ENCODE peak calls at places on chromosome 2, in six cellular contexts. G is SJSA1, Q is astrocyte, N is PC-9, J is foreskin fibroblast, C is NB4. T is an unnamed sample.

GRCh38 chr2:118477111-118477517 is 370.3 kb downstream of the EN1 start:
- DNase-seq in C (no peak), J (no peak), G (no peak), Q (no peak), N (no peak), T (peak)

GRCh38 chr2:103401621-103402020 is 639.8 kb downstream of the TMEM182 start:
- DNase-seq in J (no peak), G (no peak), N (no peak), C (no peak), Q (peak), T (peak)

GRCh38 chr2:95159690-95160449 is at the start of gene ZNF514:
- DNase-seq in G (peak), Q (peak), J (peak), N (no peak), C (peak), T (peak)

GRCh38 chr2:64649013-64649484 is 4.7 kb downstream of the SERTAD2 start:
- DNase-seq in G (no peak), Q (no peak), J (no peak), N (no peak), C (no peak), T (no peak)

GRCh38 chr2:207448006-207448405 is 81.8 kb upstream of the CREB1 start:
- DNase-seq in Q (peak), C (no peak), N (no peak), J (no peak), G (no peak), T (peak)

GRCh38 chr2:168686485-168687191 is 115.8 kb upstream of the NOSTRIN start:
- DNase-seq in Q (peak), G (no peak), J (peak), N (no peak), C (no peak), T (peak)

GRCh38 chr2:44912660-44913059 is 28.8 kb upstream of the SIX3 start:
- DNase-seq in C (peak), N (peak), G (no peak), J (peak), Q (peak), T (peak)

GRCh38 chr2:178157574-178157973 is 36.7 kb upstream of the OSBPL6 start:
- DNase-seq in G (no peak), J (no peak), C (no peak), N (no peak), Q (no peak), T (no peak)

GRCh38 chr2:239736358-239737143 is 288.6 kb downstream of the NDUFA10 start:
- DNase-seq in N (no peak), C (peak), G (no peak), J (no peak), Q (no peak), T (no peak)

GRCh38 chr2:166784296-166784946 is 103.9 kb upstream of the XIRP2 start:
- DNase-seq in Q (no peak), C (no peak), G (no peak), J (no peak), N (no peak), T (no peak)

GRCh38 chr2:99975386-99975785 is 167.0 kb downstream of the AFF3 start:
- DNase-seq in Q (peak), G (no peak), J (peak), C (no peak), N (no peak), T (peak)

GRCh38 chr2:233250985-233251305 is 528 bp upstream of the ATG16L1 start:
- DNase-seq in G (no peak), J (no peak), Q (no peak), N (no peak), C (no peak), T (no peak)

GRCh38 chr2:17107131-17107530 is 411.1 kb downstream of the RAD51AP2 start:
- DNase-seq in G (no peak), C (no peak), Q (peak), N (no peak), J (peak), T (peak)

GRCh38 chr2:36287363-36288275 is 68.0 kb upstream of the CRIM1 start:
- DNase-seq in C (no peak), Q (peak), N (peak), J (peak), G (no peak), T (peak)

GRCh38 chr2:216121255-216121654 is 12.1 kb downstream of the XRCC5 start:
- DNase-seq in N (no peak), J (no peak), C (no peak), G (no peak), Q (no peak), T (no peak)

GRCh38 chr2:134258684-134259408 is 5.0 kb downstream of the MGAT5 start:
- DNase-seq in N (no peak), J (no peak), G (no peak), C (no peak), Q (no peak), T (no peak)

GRCh38 chr2:9234680-9235387 is 28.2 kb downstream of the ASAP2 start:
- DNase-seq in G (peak), N (peak), Q (peak), J (peak), C (peak), T (peak)

GRCh38 chr2:39469807-39470206 is 32.7 kb upstream of the MAP4K3 start:
- DNase-seq in G (no peak), C (peak), J (peak), Q (peak), N (peak), T (peak)

GRCh38 chr2:222813177-222813843 is 47.5 kb upstream of the ACSL3 start:
- DNase-seq in Q (no peak), C (no peak), N (peak), G (no peak), J (peak), T (no peak)

GRCh38 chr2:60602828-60603532 is 49.5 kb upstream of the BCL11A start:
- DNase-seq in C (no peak), N (no peak), Q (no peak), G (no peak), J (no peak), T (peak)

GRCh38 chr2:109129356-109129920 is 433 bp downstream of the SH3RF3 start:
- DNase-seq in J (peak), Q (peak), C (peak), G (peak), N (no peak), T (peak)
- H3K4me3 ChIP-seq in J (peak), Q (peak), C (peak), G (peak), N (peak), T (peak)

GRCh38 chr2:191846787-191847620 is at the start of gene CAVIN2:
- DNase-seq in Q (peak), N (no peak), J (peak), C (no peak), G (peak), T (peak)

GRCh38 chr2:191844706-191845105 is 2.2 kb downstream of the CAVIN2 start:
- DNase-seq in J (peak), C (no peak), Q (no peak), N (no peak), G (no peak), T (peak)

GRCh38 chr2:191847764-191848163 is 876 bp upstream of the CAVIN2 start:
- DNase-seq in Q (no peak), C (no peak), J (no peak), N (no peak), G (no peak), T (no peak)

GRCh38 chr2:191845248-191845715 is 1.6 kb downstream of the CAVIN2 start:
- DNase-seq in Q (no peak), J (peak), C (no peak), N (no peak), G (no peak), T (peak)

GRCh38 chr2:191845876-191846786 is 757 bp downstream of the CAVIN2 start:
- DNase-seq in G (no peak), C (no peak), J (peak), N (no peak), Q (no peak), T (no peak)
- H3K4me3 ChIP-seq in G (peak), C (no peak), J (peak), N (no peak), Q (peak), T (peak)

GRCh38 chr2:213991454-213992108 is 419.3 kb upstream of the VWC2L start:
- DNase-seq in G (no peak), J (peak), N (no peak), C (no peak), Q (peak), T (no peak)

GRCh38 chr2:213989207-213989606 is 421.6 kb upstream of the VWC2L start:
- DNase-seq in Q (no peak), C (no peak), N (no peak), G (no peak), J (no peak), T (no peak)
- H3K4me3 ChIP-seq in Q (no peak), C (no peak), N (no peak), G (no peak), J (no peak), T (no peak)

GRCh38 chr2:20371656-20372055 is 21.0 kb upstream of the PUM2 start:
- DNase-seq in C (no peak), N (peak), Q (peak), J (no peak), G (no peak), T (no peak)
- H3K4me3 ChIP-seq in C (no peak), N (no peak), Q (no peak), J (no peak), G (no peak), T (no peak)

GRCh38 chr2:195561205-195562032 is 95.6 kb upstream of the SLC39A10 start:
- DNase-seq in C (peak), N (peak), G (no peak), Q (peak), J (peak), T (peak)

GRCh38 chr2:195562624-195563566 is 94.1 kb upstream of the SLC39A10 start:
- DNase-seq in G (no peak), C (no peak), N (no peak), Q (no peak), J (peak), T (peak)

GRCh38 chr2:195559431-195559914 is 97.6 kb upstream of the SLC39A10 start:
- DNase-seq in C (peak), G (no peak), J (peak), Q (peak), N (no peak), T (peak)

GRCh38 chr2:195563857-195564512 is 93.0 kb upstream of the SLC39A10 start:
- DNase-seq in C (peak), J (peak), G (no peak), Q (peak), N (peak), T (peak)

GRCh38 chr2:195560209-195560907 is 96.7 kb upstream of the SLC39A10 start:
- DNase-seq in C (no peak), J (no peak), G (no peak), N (no peak), Q (no peak), T (no peak)
- H3K4me3 ChIP-seq in C (no peak), J (no peak), G (no peak), N (no peak), Q (no peak), T (no peak)

DNA sequence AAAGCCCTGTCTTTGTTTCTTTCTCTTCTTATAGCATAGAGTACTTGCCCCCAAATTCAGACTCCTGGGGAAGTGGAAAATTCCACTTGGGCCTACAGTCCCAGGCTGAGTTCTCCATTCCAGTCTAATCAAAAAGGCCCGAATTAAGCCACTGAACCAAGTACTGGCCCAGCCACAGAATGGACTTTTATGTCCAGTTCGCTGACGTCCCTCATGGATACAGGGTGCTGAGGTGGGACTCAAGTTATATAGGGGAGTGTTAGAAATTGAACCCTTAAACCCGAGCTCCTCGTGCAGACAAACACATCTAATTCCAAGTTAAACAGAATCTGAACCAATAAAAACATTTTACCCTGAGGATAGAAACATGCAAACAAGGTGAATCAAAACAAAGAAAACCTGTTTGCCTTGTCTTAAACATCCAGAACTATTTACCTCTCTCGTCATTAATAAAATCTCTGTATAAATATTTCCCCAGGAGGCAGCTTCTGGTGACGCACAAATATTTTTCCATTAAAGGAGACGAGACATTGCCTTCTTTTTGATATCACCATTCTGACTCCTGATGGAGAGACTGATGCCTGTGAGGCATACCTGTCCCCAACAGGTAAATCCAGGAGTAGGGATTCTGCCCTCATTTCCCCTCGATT is 136.8 kb upstream of the ARL4C start:
- DNase-seq in G (peak), J (no peak), C (no peak), N (peak), Q (no peak), T (no peak)
- H3K4me3 ChIP-seq in G (no peak), J (no peak), C (no peak), N (no peak), Q (no peak), T (no peak)

GRCh38 chr2:163736433-163737168 is 793 bp upstream of the FIGN start:
- DNase-seq in Q (no peak), N (peak), C (no peak), J (peak), G (peak), T (peak)
- H3K4me3 ChIP-seq in Q (peak), N (peak), C (no peak), J (peak), G (peak), T (peak)

GRCh38 chr2:58856100-58856499 is 615.0 kb upstream of the FANCL start:
- DNase-seq in N (no peak), Q (no peak), C (no peak), J (no peak), G (no peak), T (no peak)
- H3K4me3 ChIP-seq in N (no peak), Q (no peak), C (no peak), J (no peak), G (no peak), T (no peak)

T was measured in choroid plexus epithelial cell.